ENCODE peak calls at places on chromosomes 16 and 17, in nine cellular contexts. One of them, this sample, is unnamed.
A peak's percentile ranks its signal among the peaks of the same experiment; 100 is the strongest.

GRCh38 chr16:76535-77272 is 1.3 kb upstream of the MPG start:
- DNase-seq in hepatic stellate cell: peak; percentile 97
- DNase-seq in stimulated activated CD4-positive, alpha-beta T cell treated with anti-CD3 and anti-CD28 coated beads, Interleukin-15, amount 100 ng/mL, for 24 hours: no peak
- DNase-seq in stimulated activated CD8-positive, alpha-beta memory T cell treated with anti-CD3 and anti-CD28 coated beads, Interleukin-4, amount 100 ng/mL, for 1 hour: no peak
- DNase-seq in CD8-positive, alpha-beta memory T cell: no peak
- DNase-seq in NCI-H2171: no peak
- DNase-seq in activated naive CD8-positive, alpha-beta T cell treated with anti-CD3 and anti-CD28 coated beads for 36 hours: peak; percentile 26
- DNase-seq in RWPE1: peak; percentile 64
- DNase-seq in HL-60: peak; percentile 46
- DNase-seq in this sample: no peak

GRCh38 chr17:75430159-75430748 is 24.8 kb upstream of the GRB2 start:
- DNase-seq in hepatic stellate cell: peak; percentile 85
- DNase-seq in stimulated activated CD4-positive, alpha-beta T cell treated with anti-CD3 and anti-CD28 coated beads, Interleukin-15, amount 100 ng/mL, for 24 hours: no peak
- DNase-seq in stimulated activated CD8-positive, alpha-beta memory T cell treated with anti-CD3 and anti-CD28 coated beads, Interleukin-4, amount 100 ng/mL, for 1 hour: no peak
- DNase-seq in CD8-positive, alpha-beta memory T cell: no peak
- DNase-seq in NCI-H2171: no peak
- DNase-seq in activated naive CD8-positive, alpha-beta T cell treated with anti-CD3 and anti-CD28 coated beads for 36 hours: no peak
- DNase-seq in RWPE1: no peak
- DNase-seq in HL-60: no peak
- DNase-seq in this sample: no peak

GRCh38 chr16:89257281-89257731 is 39.8 kb downstream of the ZNF778 start:
- DNase-seq in hepatic stellate cell: peak; percentile 54
- DNase-seq in stimulated activated CD4-positive, alpha-beta T cell treated with anti-CD3 and anti-CD28 coated beads, Interleukin-15, amount 100 ng/mL, for 24 hours: no peak
- DNase-seq in stimulated activated CD8-positive, alpha-beta memory T cell treated with anti-CD3 and anti-CD28 coated beads, Interleukin-4, amount 100 ng/mL, for 1 hour: no peak
- DNase-seq in CD8-positive, alpha-beta memory T cell: no peak
- DNase-seq in NCI-H2171: no peak
- DNase-seq in activated naive CD8-positive, alpha-beta T cell treated with anti-CD3 and anti-CD28 coated beads for 36 hours: peak; percentile 32
- DNase-seq in RWPE1: no peak
- DNase-seq in HL-60: no peak
- DNase-seq in this sample: no peak

GRCh38 chr16:80804451-80805383 is at the start of gene CDYL2:
- DNase-seq in hepatic stellate cell: peak; percentile 71
- DNase-seq in stimulated activated CD4-positive, alpha-beta T cell treated with anti-CD3 and anti-CD28 coated beads, Interleukin-15, amount 100 ng/mL, for 24 hours: peak; percentile 65
- DNase-seq in stimulated activated CD8-positive, alpha-beta memory T cell treated with anti-CD3 and anti-CD28 coated beads, Interleukin-4, amount 100 ng/mL, for 1 hour: no peak
- DNase-seq in CD8-positive, alpha-beta memory T cell: peak; percentile 30
- DNase-seq in NCI-H2171: no peak
- DNase-seq in activated naive CD8-positive, alpha-beta T cell treated with anti-CD3 and anti-CD28 coated beads for 36 hours: peak; percentile 64
- DNase-seq in RWPE1: peak; percentile 20
- DNase-seq in HL-60: no peak
- DNase-seq in this sample: peak; percentile 49

GRCh38 chr16:65069090-65069489 is 52.8 kb downstream of the CDH11 start:
- DNase-seq in hepatic stellate cell: peak; percentile 25
- DNase-seq in stimulated activated CD4-positive, alpha-beta T cell treated with anti-CD3 and anti-CD28 coated beads, Interleukin-15, amount 100 ng/mL, for 24 hours: no peak
- DNase-seq in stimulated activated CD8-positive, alpha-beta memory T cell treated with anti-CD3 and anti-CD28 coated beads, Interleukin-4, amount 100 ng/mL, for 1 hour: no peak
- DNase-seq in CD8-positive, alpha-beta memory T cell: no peak
- DNase-seq in NCI-H2171: no peak
- DNase-seq in activated naive CD8-positive, alpha-beta T cell treated with anti-CD3 and anti-CD28 coated beads for 36 hours: no peak
- DNase-seq in RWPE1: peak; percentile 20
- DNase-seq in HL-60: no peak
- DNase-seq in this sample: no peak

GRCh38 chr17:41333836-41334235 is 16.8 kb downstream of the KRT33A start:
- DNase-seq in hepatic stellate cell: no peak
- DNase-seq in stimulated activated CD4-positive, alpha-beta T cell treated with anti-CD3 and anti-CD28 coated beads, Interleukin-15, amount 100 ng/mL, for 24 hours: no peak
- DNase-seq in stimulated activated CD8-positive, alpha-beta memory T cell treated with anti-CD3 and anti-CD28 coated beads, Interleukin-4, amount 100 ng/mL, for 1 hour: no peak
- DNase-seq in CD8-positive, alpha-beta memory T cell: no peak
- DNase-seq in NCI-H2171: no peak
- DNase-seq in activated naive CD8-positive, alpha-beta T cell treated with anti-CD3 and anti-CD28 coated beads for 36 hours: no peak
- DNase-seq in RWPE1: no peak
- DNase-seq in HL-60: no peak
- DNase-seq in this sample: no peak

GRCh38 chr16:78271981-78272380 is 172.5 kb downstream of the WWOX start:
- DNase-seq in hepatic stellate cell: no peak
- DNase-seq in stimulated activated CD4-positive, alpha-beta T cell treated with anti-CD3 and anti-CD28 coated beads, Interleukin-15, amount 100 ng/mL, for 24 hours: no peak
- DNase-seq in stimulated activated CD8-positive, alpha-beta memory T cell treated with anti-CD3 and anti-CD28 coated beads, Interleukin-4, amount 100 ng/mL, for 1 hour: no peak
- DNase-seq in CD8-positive, alpha-beta memory T cell: no peak
- DNase-seq in NCI-H2171: no peak
- DNase-seq in activated naive CD8-positive, alpha-beta T cell treated with anti-CD3 and anti-CD28 coated beads for 36 hours: no peak
- DNase-seq in RWPE1: no peak
- DNase-seq in HL-60: no peak
- DNase-seq in this sample: no peak

GRCh38 chr17:76840884-76841775 is 27.1 kb upstream of the MGAT5B start:
- DNase-seq in hepatic stellate cell: no peak
- DNase-seq in stimulated activated CD4-positive, alpha-beta T cell treated with anti-CD3 and anti-CD28 coated beads, Interleukin-15, amount 100 ng/mL, for 24 hours: no peak
- DNase-seq in stimulated activated CD8-positive, alpha-beta memory T cell treated with anti-CD3 and anti-CD28 coated beads, Interleukin-4, amount 100 ng/mL, for 1 hour: no peak
- DNase-seq in CD8-positive, alpha-beta memory T cell: no peak
- DNase-seq in NCI-H2171: no peak
- DNase-seq in activated naive CD8-positive, alpha-beta T cell treated with anti-CD3 and anti-CD28 coated beads for 36 hours: no peak
- DNase-seq in RWPE1: no peak
- DNase-seq in HL-60: no peak
- DNase-seq in this sample: no peak

This sample was measured in CD4-positive, alpha-beta memory T cell.